ENCODE peak calls at places on chromosomes 7 and 10, in six cellular contexts. L is astrocyte, M is HFFc6, J is fibroblast of mammary gland, O is BJ, I is mammary epithelial cell. K is an unnamed sample.

GRCh38 chr10:75231672-75232581 is 3.8 kb downstream of the COMTD1 start:
- DNase-seq in L (no peak), M (no peak), J (no peak), O (no peak), I (no peak), K (no peak)

GRCh38 chr10:96987842-96988175 is 155.7 kb downstream of the LCOR start:
- DNase-seq in L (peak; percentile 38), M (peak; percentile 87), J (peak; percentile 20), O (peak; percentile 26), I (peak; percentile 21), K (no peak)

GRCh38 chr7:157585113-157585861 is 248.5 kb downstream of the DNAJB6 start:
- DNase-seq in L (no peak), M (no peak), J (no peak), O (no peak), I (no peak), K (no peak)

GRCh38 chr7:67462781-67463191 is 466.2 kb downstream of the TYW1 start:
- DNase-seq in L (peak; percentile 27), M (no peak), J (no peak), O (no peak), I (no peak), K (no peak)

GRCh38 chr10:130963052-130963393 is 348.5 kb downstream of the TCERG1L start:
- DNase-seq in L (no peak), M (no peak), J (no peak), O (no peak), I (no peak), K (no peak)

GRCh38 chr7:139886899-139887298 is 57.8 kb downstream of the TBXAS1 start:
- DNase-seq in L (no peak), M (no peak), J (no peak), O (no peak), I (no peak), K (no peak)

GRCh38 chr7:106609416-106609815 is 51.5 kb downstream of the CCDC71L start:
- DNase-seq in L (peak; percentile 85), M (peak; percentile 82), J (peak; percentile 87), O (peak; percentile 50), I (peak; percentile 68), K (peak; percentile 83)

GRCh38 chr10:109773818-109774440 is 149.4 kb downstream of the XPNPEP1 start:
- DNase-seq in L (no peak), M (peak; percentile 47), J (peak; percentile 46), O (no peak), I (peak; percentile 4), K (peak; percentile 15)

GRCh38 chr10:31134303-31134928 is 102.8 kb upstream of the ZNF438 start:
- DNase-seq in L (peak; percentile 89), M (peak; percentile 48), J (peak; percentile 56), O (no peak), I (peak; percentile 49), K (peak; percentile 26)

GRCh38 chr7:104653870-104654401 is 325.5 kb downstream of the LHFPL3 start:
- DNase-seq in L (no peak), M (no peak), J (no peak), O (no peak), I (no peak), K (no peak)

GRCh38 chr10:114388275-114388674 is 16.0 kb downstream of the AFAP1L2 start:
- DNase-seq in L (peak; percentile 51), M (no peak), J (no peak), O (no peak), I (peak; percentile 87), K (peak; percentile 79)

GRCh38 chr10:29119374-29119773 is 169.5 kb upstream of the LYZL1 start:
- DNase-seq in L (no peak), M (no peak), J (peak; percentile 4), O (no peak), I (no peak), K (no peak)

GRCh38 chr7:106111671-106112117 is 418 bp downstream of the SYPL1 start:
- DNase-seq in L (no peak), M (peak; percentile 36), J (peak; percentile 62), O (no peak), I (no peak), K (no peak)

GRCh38 chr7:25726180-25726579 is 425.8 kb upstream of the NFE2L3 start:
- DNase-seq in L (no peak), M (no peak), J (no peak), O (no peak), I (no peak), K (no peak)

GRCh38 chr7:94301024-94301588 is 93.6 kb upstream of the COL1A2 start:
- DNase-seq in L (peak; percentile 97), M (peak; percentile 96), J (peak; percentile 98), O (peak; percentile 90), I (peak; percentile 88), K (peak; percentile 86)

GRCh38 chr7:2862831-2863361 is 18.8 kb upstream of the GNA12 start:
- DNase-seq in L (peak; percentile 93), M (no peak), J (no peak), O (no peak), I (no peak), K (no peak)

GRCh38 chr7:55065511-55066229 is 46.9 kb downstream of the EGFR start:
- DNase-seq in L (peak; percentile 90), M (peak; percentile 89), J (peak; percentile 94), O (no peak), I (peak; percentile 79), K (peak; percentile 85)

GRCh38 chr7:47357398-47357797 is 224.5 kb downstream of the TNS3 start:
- DNase-seq in L (no peak), M (no peak), J (no peak), O (no peak), I (no peak), K (no peak)

GRCh38 chr7:42993038-42993437 is 60.9 kb downstream of the MRPL32 start:
- DNase-seq in L (no peak), M (no peak), J (no peak), O (no peak), I (no peak), K (no peak)

GRCh38 chr10:120477006-120477722 is 20.1 kb downstream of the PLPP4 start:
- DNase-seq in L (peak; percentile 92), M (peak; percentile 80), J (peak; percentile 59), O (peak; percentile 73), I (no peak), K (peak; percentile 51)

GRCh38 chr10:26737730-26738129 is 40.2 kb downstream of the PDSS1 start:
- DNase-seq in L (peak; percentile 19), M (no peak), J (peak; percentile 66), O (no peak), I (peak; percentile 56), K (no peak)

GRCh38 chr10:44102726-44103255 is 282.1 kb downstream of the CXCL12 start:
- DNase-seq in L (no peak), M (peak; percentile 75), J (no peak), O (peak; percentile 71), I (no peak), K (no peak)

GRCh38 chr10:103451871-103452713 is at the start of gene CALHM2:
- DNase-seq in L (no peak), M (peak; percentile 45), J (peak; percentile 47), O (no peak), I (peak; percentile 27), K (no peak)

GRCh38 chr10:31694929-31695837 is 233.4 kb downstream of the ARHGAP12 start:
- DNase-seq in L (no peak), M (no peak), J (peak; percentile 89), O (no peak), I (no peak), K (no peak)

GRCh38 chr10:61024801-61025201 is 80.8 kb upstream of the RHOBTB1 start:
- DNase-seq in L (peak; percentile 7), M (no peak), J (peak; percentile 12), O (no peak), I (no peak), K (no peak)

GRCh38 chr7:104142147-104142546 is 65.7 kb downstream of the ORC5 start:
- DNase-seq in L (no peak), M (no peak), J (peak; percentile 33), O (no peak), I (no peak), K (no peak)

GRCh38 chr7:157077986-157078644 is 60.6 kb upstream of the UBE3C start:
- DNase-seq in L (peak; percentile 4), M (no peak), J (no peak), O (no peak), I (no peak), K (no peak)

GRCh38 chr10:7606977-7607404 is 59.8 kb downstream of the ITIH5 start:
- DNase-seq in L (no peak), M (no peak), J (peak; percentile 18), O (no peak), I (no peak), K (peak; percentile 35)

GRCh38 chr7:44615149-44615611 is 8.8 kb downstream of the OGDH start:
- DNase-seq in L (peak; percentile 17), M (no peak), J (peak; percentile 32), O (no peak), I (no peak), K (no peak)

GRCh38 chr10:87550741-87551140 is 46.0 kb downstream of the MINPP1 start:
- DNase-seq in L (peak; percentile 80), M (peak; percentile 57), J (no peak), O (no peak), I (peak; percentile 16), K (no peak)

GRCh38 chr7:104878577-104878976 is 135.4 kb upstream of the KMT2E start:
- DNase-seq in L (no peak), M (no peak), J (no peak), O (no peak), I (no peak), K (no peak)

GRCh38 chr10:110706690-110707098 is 62.6 kb downstream of the RBM20 start:
- DNase-seq in L (peak; percentile 98), M (peak; percentile 88), J (peak; percentile 74), O (peak; percentile 86), I (peak; percentile 68), K (peak; percentile 48)

GRCh38 chr10:47021850-47022249 is 110.6 kb downstream of the PTPN20 start:
- DNase-seq in L (no peak), M (no peak), J (no peak), O (no peak), I (no peak), K (no peak)
- TF ChIP-seq CTCF in L (no peak), M (peak; percentile 67), J (no peak), O (no peak), I (peak; percentile 9), K (peak; percentile 9)

DNA sequence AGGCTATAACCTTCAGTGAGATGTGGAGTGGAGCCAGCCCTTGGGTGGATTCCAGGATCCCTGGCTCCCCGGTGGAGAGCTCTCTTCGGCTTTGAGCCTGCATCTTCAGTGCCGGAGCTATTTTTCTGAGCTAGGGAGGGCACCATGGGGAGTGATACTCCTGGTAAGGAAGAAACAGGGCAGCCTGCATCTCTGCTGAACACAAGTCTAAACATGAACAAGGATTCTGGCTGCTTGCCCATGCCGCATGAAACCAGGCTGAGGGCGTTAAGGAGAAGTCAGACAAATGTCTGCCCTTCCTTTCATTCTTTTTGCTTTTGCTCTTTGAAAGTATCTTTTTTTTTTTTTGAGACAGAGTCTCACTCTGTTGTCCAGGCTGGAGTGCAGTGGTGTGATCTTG is 60.4 kb downstream of the EVX1 start:
- DNase-seq in L (no peak), M (no peak), J (peak; percentile 2), O (no peak), I (peak; percentile 80), K (peak; percentile 38)
- TF ChIP-seq CTCF in L (no peak), M (no peak), J (no peak), O (no peak), I (no peak), K (no peak)

GRCh38 chr7:29341156-29341555 is 146.6 kb downstream of the CHN2 start:
- DNase-seq in L (no peak), M (no peak), J (no peak), O (no peak), I (no peak), K (peak; percentile 56)
- TF ChIP-seq CTCF in L (no peak), M (no peak), J (no peak), O (no peak), I (no peak), K (no peak)

GRCh38 chr7:134798155-134798554 is 18.7 kb downstream of the CALD1 start:
- DNase-seq in L (no peak), M (no peak), J (peak; percentile 57), O (no peak), I (no peak), K (no peak)
- TF ChIP-seq CTCF in L (no peak), M (no peak), J (no peak), O (no peak), I (no peak), K (no peak)

K was measured in foreskin keratinocyte.